ENCODE peak calls at places on chromosomes 13 and 19, in five cellular contexts. T, R, M, C and W are unnamed samples.

GRCh38 chr13:44128522-44128921 is 245.1 kb upstream of the SERP2 start:
- DNase-seq in T (peak), R (no peak), M (no peak), C (no peak), W (no peak)

GRCh38 chr13:28922341-28922740 is 102.2 kb downstream of the MTUS2 start:
- DNase-seq in T (no peak), R (no peak), M (no peak), C (no peak), W (no peak)

GRCh38 chr19:39937094-39937493 is 2.7 kb upstream of the FCGBP start:
- DNase-seq in T (no peak), R (no peak), M (no peak), C (no peak), W (no peak)

GRCh38 chr13:103358245-103358932 is 292.2 kb upstream of the SLC10A2 start:
- DNase-seq in T (no peak), R (no peak), M (no peak), C (no peak), W (no peak)

GRCh38 chr19:29422686-29423085 is 103.1 kb upstream of the VSTM2B start:
- DNase-seq in T (no peak), R (no peak), M (no peak), C (no peak), W (no peak)

GRCh38 chr13:110444226-110444653 is 117.3 kb downstream of the RAB20 start:
- DNase-seq in T (peak), R (no peak), M (no peak), C (no peak), W (no peak)

GRCh38 chr19:50677636-50678035 is 28.4 kb downstream of the C19orf81 start:
- DNase-seq in T (no peak), R (no peak), M (no peak), C (no peak), W (no peak)

GRCh38 chr19:46551175-46551574 is 50.0 kb upstream of the CALM3 start:
- DNase-seq in T (no peak), R (no peak), M (no peak), C (no peak), W (no peak)